ENCODE peak calls at places on chromosomes 16 and 17, in six cellular contexts. Z is CD8-positive, alpha-beta memory T cell; R is activated CD4-positive, alpha-beta T cell treated with anti-CD3 and anti-CD28 coated beads, Interleukin-2, amount 50 U/mL, for 4 hours; C is NCI-H69; F is astrocyte of the hippocampus; H is activated effector memory CD4-positive, alpha-beta T cell treated with Interleukin-2 at 50 U/mL for 16 hours. A is an unnamed sample.

GRCh38 chr16:68445458-68445857 is 2.9 kb downstream of the SMPD3 start:
- DNase-seq in Z (no peak), R (no peak), C (peak), F (no peak), H (no peak), A (no peak)

GRCh38 chr17:40539711-40540411 is 25.4 kb downstream of the CCR7 start:
- DNase-seq in Z (no peak), R (no peak), C (no peak), F (no peak), H (no peak), A (no peak)

GRCh38 chr17:60590075-60590474 is 9.9 kb upstream of the PPM1D start:
- DNase-seq in Z (no peak), R (no peak), C (no peak), F (no peak), H (no peak), A (no peak)

GRCh38 chr16:87387942-87388817 is 4.0 kb upstream of the MAP1LC3B start:
- DNase-seq in Z (peak), R (peak), C (peak), F (peak), H (peak), A (peak)

GRCh38 chr16:23345237-23345636 is 43.1 kb downstream of the SCNN1B start:
- DNase-seq in Z (no peak), R (no peak), C (no peak), F (no peak), H (no peak), A (no peak)

GRCh38 chr17:18280766-18281165 is 20.3 kb downstream of the MIEF2 start:
- DNase-seq in Z (no peak), R (no peak), C (peak), F (peak), H (no peak), A (no peak)

GRCh38 chr16:23348579-23349469 is 46.7 kb downstream of the SCNN1B start:
- DNase-seq in Z (no peak), R (no peak), C (peak), F (no peak), H (no peak), A (no peak)

GRCh38 chr17:2383628-2384167 is 17.2 kb downstream of the MNT start:
- DNase-seq in Z (no peak), R (no peak), C (no peak), F (no peak), H (no peak), A (no peak)

GRCh38 chr17:38464251-38464722 is 36.0 kb downstream of the ARHGAP23 start:
- DNase-seq in Z (no peak), R (no peak), C (peak), F (no peak), H (no peak), A (no peak)

GRCh38 chr17:69539274-69539673 is 124.8 kb downstream of the MAP2K6 start:
- DNase-seq in Z (no peak), R (no peak), C (no peak), F (peak), H (no peak), A (no peak)

GRCh38 chr16:14405611-14406537 is 224.2 kb downstream of the PARN start:
- DNase-seq in Z (no peak), R (no peak), C (no peak), F (no peak), H (no peak), A (no peak)

GRCh38 chr17:58085039-58085715 is 2.0 kb downstream of the DYNLL2 start:
- DNase-seq in Z (no peak), R (no peak), C (no peak), F (peak), H (no peak), A (no peak)

GRCh38 chr16:87562201-87562600 is 40.1 kb upstream of the JPH3 start:
- DNase-seq in Z (no peak), R (no peak), C (peak), F (no peak), H (no peak), A (no peak)

GRCh38 chr17:27975146-27976011 is 67.1 kb upstream of the NLK start:
- DNase-seq in Z (no peak), R (no peak), C (peak), F (no peak), H (no peak), A (no peak)

GRCh38 chr17:73799781-73800627 is 155.8 kb upstream of the SDK2 start:
- DNase-seq in Z (no peak), R (no peak), C (peak), F (no peak), H (no peak), A (no peak)